ENCODE peak calls at places on chromosomes 12 and 14, in five cellular contexts. One of them, this sample, is unnamed.

GRCh38 chr12:107318804-107319535 is 225.6 kb upstream of the CRY1 start:
- DNase-seq in ELF-1: peak
- DNase-seq in EH: peak
- DNase-seq in GM10248: no peak
- DNase-seq in activated CD4-positive, alpha-beta T cell treated with anti-CD3 and anti-CD28 coated beads, Interleukin-2, amount 10 ng/mL, durations not matched to agents 7 days and 5 days: peak
- DNase-seq in this sample: peak

GRCh38 chr12:65449400-65449799 is 170.9 kb downstream of the MSRB3 start:
- DNase-seq in EH: peak
- DNase-seq in GM10248: no peak
- DNase-seq in ELF-1: no peak
- DNase-seq in activated CD4-positive, alpha-beta T cell treated with anti-CD3 and anti-CD28 coated beads, Interleukin-2, amount 10 ng/mL, durations not matched to agents 7 days and 5 days: no peak
- DNase-seq in this sample: no peak

GRCh38 chr14:87386453-87386980 is 606.5 kb downstream of the GALC start:
- DNase-seq in EH: no peak
- DNase-seq in GM10248: no peak
- DNase-seq in ELF-1: no peak
- DNase-seq in activated CD4-positive, alpha-beta T cell treated with anti-CD3 and anti-CD28 coated beads, Interleukin-2, amount 10 ng/mL, durations not matched to agents 7 days and 5 days: no peak
- DNase-seq in this sample: no peak

GRCh38 chr12:56631790-56632700 is 1.9 kb upstream of the BAZ2A start:
- DNase-seq in GM10248: peak
- DNase-seq in activated CD4-positive, alpha-beta T cell treated with anti-CD3 and anti-CD28 coated beads, Interleukin-2, amount 10 ng/mL, durations not matched to agents 7 days and 5 days: peak
- DNase-seq in EH: peak
- DNase-seq in ELF-1: peak
- DNase-seq in this sample: peak

GRCh38 chr14:90487031-90487430 is 90.2 kb downstream of the CALM1 start:
- DNase-seq in ELF-1: no peak
- DNase-seq in activated CD4-positive, alpha-beta T cell treated with anti-CD3 and anti-CD28 coated beads, Interleukin-2, amount 10 ng/mL, durations not matched to agents 7 days and 5 days: no peak
- DNase-seq in EH: peak
- DNase-seq in GM10248: no peak
- DNase-seq in this sample: peak

GRCh38 chr14:61653507-61653906 is 41.8 kb upstream of the HIF1A start:
- DNase-seq in ELF-1: no peak
- DNase-seq in activated CD4-positive, alpha-beta T cell treated with anti-CD3 and anti-CD28 coated beads, Interleukin-2, amount 10 ng/mL, durations not matched to agents 7 days and 5 days: no peak
- DNase-seq in GM10248: no peak
- DNase-seq in EH: peak
- DNase-seq in this sample: no peak

GRCh38 chr14:74636424-74637183 is 24.6 kb upstream of the LTBP2 start:
- DNase-seq in activated CD4-positive, alpha-beta T cell treated with anti-CD3 and anti-CD28 coated beads, Interleukin-2, amount 10 ng/mL, durations not matched to agents 7 days and 5 days: no peak
- DNase-seq in EH: peak
- DNase-seq in GM10248: no peak
- DNase-seq in ELF-1: peak
- DNase-seq in this sample: no peak

GRCh38 chr12:127723236-127723635 is 543.7 kb upstream of the TMEM132C start:
- DNase-seq in ELF-1: no peak
- DNase-seq in activated CD4-positive, alpha-beta T cell treated with anti-CD3 and anti-CD28 coated beads, Interleukin-2, amount 10 ng/mL, durations not matched to agents 7 days and 5 days: no peak
- DNase-seq in EH: no peak
- DNase-seq in GM10248: no peak
- DNase-seq in this sample: no peak

GRCh38 chr12:52063081-52063985 is 6.4 kb upstream of the ATG101 start:
- DNase-seq in EH: no peak
- DNase-seq in ELF-1: no peak
- DNase-seq in activated CD4-positive, alpha-beta T cell treated with anti-CD3 and anti-CD28 coated beads, Interleukin-2, amount 10 ng/mL, durations not matched to agents 7 days and 5 days: no peak
- DNase-seq in GM10248: no peak
- DNase-seq in this sample: no peak

This sample was measured in H9.